ENCODE peak calls at places on chromosomes 11 and 22, in six cellular contexts. J is cardiac muscle cell, A is fibroblast of pulmonary artery, Y is HL-60, X is breast epithelium, V is fibroblast of lung. T is an unnamed sample.

GRCh38 chr11:88421530-88421929 is 84.0 kb upstream of the CTSC start:
- DNase-seq in Y (peak), A (peak), X (no peak), V (no peak), J (no peak), T (peak)

GRCh38 chr22:43883012-43883661 is 8.7 kb downstream of the PNPLA5 start:
- DNase-seq in J (peak), A (peak), V (peak), X (peak), Y (peak), T (peak)

GRCh38 chr11:31808721-31809542 is 2.2 kb downstream of the PAX6 start:
- DNase-seq in Y (no peak), V (no peak), J (no peak), A (no peak), X (no peak), T (no peak)

GRCh38 chr22:32795214-32795596 is 6.3 kb upstream of the TIMP3 start:
- DNase-seq in J (no peak), A (no peak), X (no peak), V (no peak), Y (no peak), T (no peak)

GRCh38 chr11:60631939-60632338 is 67.5 kb upstream of the MS4A8 start:
- DNase-seq in A (no peak), V (no peak), Y (no peak), J (no peak), X (no peak), T (no peak)

GRCh38 chr11:110795124-110795624 is 82.9 kb upstream of the ARHGAP20 start:
- DNase-seq in V (peak), Y (no peak), A (peak), X (no peak), J (no peak), T (no peak)

GRCh38 chr11:74535371-74536118 is 42.0 kb upstream of the LIPT2 start:
- DNase-seq in X (no peak), A (peak), J (no peak), V (no peak), Y (no peak), T (no peak)

GRCh38 chr11:130403301-130403804 is 25.1 kb downstream of the ADAMTS8 start:
- DNase-seq in V (peak), Y (no peak), X (no peak), A (peak), J (no peak), T (no peak)

GRCh38 chr22:39700565-39700964 is 130.0 kb downstream of the CACNA1I start:
- DNase-seq in Y (no peak), X (no peak), J (no peak), A (no peak), V (no peak), T (no peak)

GRCh38 chr22:19873138-19873959 is 18.7 kb upstream of the GNB1L start:
- DNase-seq in X (peak), V (no peak), A (no peak), Y (no peak), J (no peak), T (no peak)

GRCh38 chr11:128116447-128117240 is 470.7 kb downstream of the ETS1 start:
- DNase-seq in A (peak), V (no peak), J (peak), X (no peak), Y (no peak), T (no peak)

DNA sequence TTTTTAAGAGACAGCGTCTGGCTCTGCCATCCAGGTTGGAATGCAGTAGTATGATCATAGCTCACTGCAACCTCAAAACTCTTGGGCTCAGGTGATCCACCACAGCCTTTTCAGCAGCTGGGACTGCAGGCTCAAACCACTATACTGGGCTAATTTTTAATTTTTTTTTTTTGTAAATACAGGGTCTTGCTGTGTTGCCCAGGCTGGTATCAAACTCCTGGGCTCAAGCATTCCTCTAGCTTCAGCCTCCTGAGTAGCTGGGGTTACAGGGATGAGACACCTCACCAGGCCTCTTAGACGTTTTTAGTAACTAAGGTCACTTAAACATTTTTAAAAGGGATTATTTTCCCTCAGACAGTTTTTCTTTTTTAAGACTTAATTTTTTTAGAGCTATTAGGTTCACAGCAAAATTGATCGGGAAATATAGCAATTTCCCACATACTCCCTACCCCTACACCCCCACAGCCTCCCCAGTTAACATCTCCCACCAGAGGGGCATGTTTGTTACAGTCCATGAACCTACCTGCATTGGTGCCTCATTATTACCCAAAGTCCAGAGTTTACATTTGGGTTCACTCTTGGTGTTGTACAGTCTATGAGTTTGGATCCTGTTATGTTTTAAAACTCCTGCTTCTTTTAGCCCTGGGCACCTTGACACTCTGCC is 3.9 kb downstream of the BCR start:
- DNase-seq in X (no peak), A (no peak), J (no peak), Y (no peak), V (no peak), T (no peak)
- H3K4me3 ChIP-seq in X (peak), A (peak), J (no peak), Y (peak), V (no peak), T (no peak)

GRCh38 chr11:94060401-94060800 is 39.2 kb downstream of the HEPHL1 start:
- DNase-seq in J (peak), X (no peak), Y (no peak), V (no peak), A (no peak), T (no peak)
- TF ChIP-seq CTCF in J (no peak), X (no peak), Y (no peak), V (no peak), A (no peak), T (no peak)

DNA sequence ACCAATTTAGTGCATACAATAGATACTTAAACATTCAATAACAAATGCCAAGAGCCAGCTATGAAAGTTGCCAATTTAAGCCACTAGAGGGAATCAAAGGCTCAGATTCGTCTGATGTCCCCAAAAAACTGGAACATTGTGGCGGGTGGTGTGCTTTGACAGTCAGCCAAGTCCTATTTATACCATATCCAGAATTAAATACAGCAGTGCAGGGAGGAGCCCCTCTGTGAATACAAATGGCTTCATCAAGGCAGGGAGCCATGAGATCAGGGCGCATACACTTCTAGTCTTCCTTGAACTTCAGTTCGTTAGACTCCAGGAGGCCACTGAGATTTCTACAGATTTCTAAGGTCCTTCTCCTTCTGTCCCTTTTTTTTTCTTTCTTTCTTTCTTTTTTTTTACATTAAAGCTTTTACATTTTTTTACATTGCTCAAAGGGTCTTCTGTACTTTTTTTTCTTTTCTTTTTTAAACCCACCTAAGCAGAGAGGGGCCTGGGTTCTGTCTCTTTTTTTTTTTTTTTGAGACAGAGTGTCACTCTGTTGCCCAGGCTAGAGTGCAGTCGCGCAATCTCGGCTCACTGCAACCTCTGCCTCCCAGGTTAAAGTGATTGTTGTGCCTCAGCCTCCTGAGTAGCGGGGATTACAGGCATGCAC is 41.5 kb upstream of the HSPA8 start:
- DNase-seq in Y (peak), X (no peak), A (peak), J (peak), V (peak), T (no peak)
- H3K4me3 ChIP-seq in Y (no peak), X (no peak), A (no peak), J (no peak), V (no peak), T (no peak)

GRCh38 chr11:92946707-92947106 is 22.7 kb upstream of the MTNR1B start:
- DNase-seq in V (no peak), Y (no peak), A (no peak), J (no peak), X (no peak), T (no peak)

GRCh38 chr11:92939305-92939704 is 30.1 kb upstream of the MTNR1B start:
- DNase-seq in J (no peak), A (no peak), X (no peak), Y (no peak), V (no peak), T (no peak)

GRCh38 chr11:92941676-92942571 is 27.5 kb upstream of the MTNR1B start:
- DNase-seq in J (peak), X (no peak), V (peak), Y (peak), A (peak), T (no peak)
- TF ChIP-seq CTCF in J (peak), X (peak), V (peak), Y (peak), A (peak), T (peak)